ENCODE peak calls at places on chromosomes 12 and 14, in eight cellular contexts. Y is fibroblast of lung, P is ovary, T is lower leg skin, X is GM10248, J is hepatocyte, E is fibroblast of the aortic adventitia, O is RWPE1. G is an unnamed sample.

GRCh38 chr12:122366685-122367475 is 55.6 kb downstream of the CLIP1 start:
- DNase-seq in X (no peak), P (no peak), T (peak; percentile 80), Y (peak; percentile 93), E (peak; percentile 93), J (peak; percentile 64), O (peak; percentile 86), G (no peak)

GRCh38 chr12:48997719-48998496 is 1.3 kb downstream of the DDN start:
- DNase-seq in O (no peak), P (no peak), E (no peak), T (peak; percentile 86), J (peak; percentile 65), X (peak; percentile 92), Y (no peak), G (no peak)

GRCh38 chr12:85558684-85559083 is 277.5 kb downstream of the RASSF9 start:
- DNase-seq in X (no peak), J (no peak), E (no peak), Y (no peak), P (no peak), T (no peak), O (no peak), G (no peak)

GRCh38 chr14:69153848-69154208 is 909 bp upstream of the DCAF5 start:
- DNase-seq in O (no peak), T (no peak), Y (peak; percentile 29), E (peak; percentile 47), J (peak; percentile 52), P (peak; percentile 36), X (no peak), G (no peak)

GRCh38 chr14:87873741-87874140 is 119.2 kb downstream of the GALC start:
- DNase-seq in E (peak; percentile 30), X (no peak), J (no peak), T (no peak), Y (peak; percentile 51), O (no peak), P (no peak), G (no peak)

GRCh38 chr14:100297320-100298300 is 8.6 kb downstream of the SLC25A29 start:
- DNase-seq in X (peak; percentile 91), P (peak; percentile 74), O (no peak), T (peak; percentile 94), E (peak; percentile 90), J (peak; percentile 36), Y (peak; percentile 83), G (no peak)

GRCh38 chr12:117830471-117830870 is 138.3 kb downstream of the KSR2 start:
- DNase-seq in T (no peak), P (no peak), J (no peak), O (no peak), Y (peak; percentile 3), X (no peak), E (no peak), G (no peak)

GRCh38 chr12:27781680-27782079 is 1.6 kb upstream of the MANSC4 start:
- DNase-seq in P (no peak), J (no peak), T (no peak), E (peak; percentile 47), Y (peak; percentile 27), O (no peak), X (no peak), G (no peak)

GRCh38 chr12:113111247-113111646 is 24.3 kb downstream of the RASAL1 start:
- DNase-seq in X (no peak), O (no peak), E (no peak), P (no peak), Y (no peak), J (no peak), T (no peak), G (no peak)

GRCh38 chr12:108099085-108099484 is 30.0 kb upstream of the WSCD2 start:
- DNase-seq in Y (no peak), P (no peak), O (no peak), E (no peak), T (no peak), X (no peak), J (no peak), G (no peak)

GRCh38 chr12:26226119-26226518 is 30.7 kb downstream of the SSPN start:
- DNase-seq in X (no peak), O (no peak), T (no peak), E (no peak), Y (no peak), J (no peak), P (no peak), G (no peak)

GRCh38 chr12:21526721-21527345 is 737 bp downstream of the SPX start:
- DNase-seq in P (no peak), Y (no peak), E (peak; percentile 4), T (no peak), J (no peak), X (peak; percentile 14), O (no peak), G (no peak)

GRCh38 chr14:88519907-88520306 is 34.9 kb downstream of the PTPN21 start:
- DNase-seq in Y (no peak), T (no peak), O (no peak), E (no peak), J (no peak), X (no peak), P (no peak), G (no peak)

GRCh38 chr12:9039397-9039977 is 50.1 kb downstream of the KLRG1 start:
- DNase-seq in T (no peak), Y (peak; percentile 27), O (peak; percentile 62), E (peak; percentile 60), J (peak; percentile 75), P (no peak), X (peak; percentile 76), G (no peak)

GRCh38 chr14:105864116-105864515 is 337.7 kb downstream of the TMEM121 start:
- DNase-seq in P (peak; percentile 4), O (no peak), E (no peak), X (no peak), Y (no peak), T (peak; percentile 65), J (no peak), G (peak; percentile 58)

GRCh38 chr12:132866251-132866828 is 21.1 kb downstream of the CHFR start:
- DNase-seq in O (peak; percentile 15), Y (peak; percentile 71), P (no peak), J (peak; percentile 23), T (no peak), E (peak; percentile 57), X (no peak), G (no peak)

GRCh38 chr12:32739279-32739678 is 16.4 kb downstream of the YARS2 start:
- DNase-seq in O (no peak), T (no peak), Y (no peak), X (no peak), E (no peak), P (no peak), J (no peak), G (no peak)

GRCh38 chr12:5716221-5716620 is 228.8 kb downstream of the ANO2 start:
- DNase-seq in O (no peak), T (no peak), Y (peak; percentile 14), J (peak; percentile 31), E (no peak), X (no peak), P (no peak), G (no peak)

GRCh38 chr12:83390186-83390585 is 703.5 kb downstream of the TMTC2 start:
- DNase-seq in P (no peak), E (no peak), T (no peak), O (no peak), Y (no peak), J (no peak), X (no peak), G (no peak)

GRCh38 chr12:83388551-83388950 is 701.8 kb downstream of the TMTC2 start:
- DNase-seq in P (no peak), J (no peak), Y (no peak), T (no peak), E (no peak), O (no peak), X (no peak), G (no peak)

DNA sequence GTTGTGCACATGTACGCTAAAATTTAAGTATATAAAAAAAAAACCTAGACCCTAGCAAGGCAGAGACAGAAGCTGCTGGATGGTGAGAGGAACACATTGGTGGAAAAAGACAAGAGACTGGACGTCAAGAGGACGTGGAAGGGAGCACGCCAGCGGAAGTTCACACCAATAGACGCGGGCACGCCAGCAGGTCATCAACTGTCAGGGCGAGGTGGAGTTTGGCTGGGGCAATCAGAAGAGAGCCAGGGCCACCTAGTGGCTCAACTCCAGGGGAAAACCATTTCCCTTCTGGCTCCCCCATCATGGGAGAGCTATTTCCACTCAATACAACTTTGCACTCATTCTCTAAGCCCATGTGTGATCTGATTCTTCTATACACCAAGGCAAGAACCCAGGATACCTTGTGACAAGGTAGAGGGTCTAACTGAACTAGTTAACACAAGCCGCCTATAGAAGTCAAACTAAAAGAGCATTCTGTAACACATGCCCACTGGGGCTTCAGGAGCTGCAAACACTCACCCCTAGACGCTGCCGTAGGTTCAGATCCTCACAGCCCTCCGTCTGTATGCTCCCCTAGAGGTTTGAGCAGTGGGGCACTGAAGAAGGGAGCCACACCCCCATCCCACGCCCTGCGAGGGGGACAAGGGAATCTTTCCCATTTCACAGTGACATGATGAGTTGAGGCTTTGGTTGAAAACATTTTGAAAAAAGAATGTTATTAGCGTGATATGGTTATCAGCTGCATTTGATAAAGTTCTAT is 702.7 kb downstream of the TMTC2 start:
- DNase-seq in X (no peak), E (no peak), T (no peak), P (no peak), Y (no peak), O (no peak), J (peak; percentile 56), G (no peak)
- TF ChIP-seq CTCF in X (peak; percentile 32), E (no peak), T (no peak), P (no peak), Y (no peak), O (no peak), J (peak; percentile 49), G (peak; percentile 61)

DNA sequence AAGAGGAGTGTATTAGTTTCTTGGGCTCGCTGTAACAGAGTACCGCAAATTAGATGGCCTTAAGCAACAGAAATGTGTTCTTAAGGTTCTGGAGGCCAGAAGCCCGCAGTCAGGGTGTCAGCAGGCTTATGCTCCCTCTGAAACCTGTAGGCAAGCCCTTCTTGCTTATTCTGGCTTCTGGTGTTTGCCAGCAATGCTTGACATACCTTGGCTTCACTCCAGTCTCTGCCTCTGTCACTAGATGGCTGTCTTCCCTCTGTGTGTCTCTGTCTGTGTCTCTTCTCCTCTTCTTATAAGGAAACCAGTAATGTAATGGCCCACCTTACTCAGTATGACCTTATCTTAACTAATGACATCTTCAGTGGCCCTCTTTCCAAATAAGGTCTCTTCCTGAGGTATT is 85.1 kb downstream of the DERA start:
- DNase-seq in P (no peak), O (no peak), X (no peak), E (peak; percentile 47), J (peak; percentile 37), T (no peak), Y (peak; percentile 64), G (no peak)
- TF ChIP-seq CTCF in P (no peak), O (no peak), X (no peak), E (no peak), J (peak; percentile 26), T (no peak), Y (no peak), G (no peak)

DNA sequence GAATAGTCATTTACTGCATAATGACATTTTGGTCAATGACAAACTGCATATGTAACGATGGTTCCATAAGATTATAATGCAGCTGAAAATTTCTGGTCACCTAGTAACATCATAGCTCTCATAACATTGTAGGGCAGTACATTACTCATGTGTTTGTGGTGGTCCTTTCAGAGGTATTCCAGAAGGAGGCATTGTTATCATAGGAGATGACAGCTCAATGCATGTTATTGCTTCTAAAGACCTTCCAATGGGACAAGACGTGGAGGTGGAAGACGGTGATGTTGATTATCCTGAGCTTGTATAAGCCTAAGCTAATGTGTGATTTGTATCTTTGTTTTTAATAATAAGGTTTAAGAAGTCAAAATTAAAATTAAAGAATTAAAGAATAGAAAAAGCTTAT is 43.8 kb upstream of the TSPAN11 start:
- DNase-seq in J (no peak), X (no peak), P (no peak), T (no peak), Y (no peak), O (no peak), E (peak; percentile 4), G (no peak)
- TF ChIP-seq CTCF in J (no peak), X (no peak), P (no peak), T (no peak), Y (no peak), O (no peak), E (no peak), G (no peak)

GRCh38 chr14:74945261-74945851 is 10.0 kb downstream of the PGF start:
- DNase-seq in J (peak; percentile 62), P (no peak), E (peak; percentile 16), T (no peak), O (no peak), Y (no peak), X (no peak), G (no peak)
- TF ChIP-seq CTCF in J (peak; percentile 49), P (no peak), E (peak; percentile 57), T (no peak), O (peak; percentile 54), Y (peak; percentile 53), X (peak; percentile 59), G (peak; percentile 75)